ENCODE peak calls at places on chromosomes 13 and 19, in eight cellular contexts. One of them, this sample, is unnamed.
A peak's percentile ranks its signal among the peaks of the same experiment; 100 is the strongest.

GRCh38 chr19:1130801-1131717 is 27.3 kb downstream of the GPX4 start:
- DNase-seq in MM.1S: peak; percentile 78
- DNase-seq in neural progenitor cell: no peak
- DNase-seq in PC-3: no peak
- DNase-seq in hepatocyte: no peak
- DNase-seq in HCT116: no peak
- DNase-seq in OCI-LY7: peak; percentile 41
- DNase-seq in SK-N-SH: no peak
- DNase-seq in this sample: no peak

GRCh38 chr19:8445488-8446001 is 770 bp downstream of the HNRNPM start:
- DNase-seq in PC-3: peak; percentile 46
- DNase-seq in OCI-LY7: peak; percentile 53
- DNase-seq in MM.1S: peak; percentile 37
- DNase-seq in SK-N-SH: peak; percentile 76
- DNase-seq in hepatocyte: peak; percentile 70
- DNase-seq in neural progenitor cell: peak; percentile 78
- DNase-seq in HCT116: no peak
- DNase-seq in this sample: peak; percentile 44

GRCh38 chr13:106507560-106508274 is 27.7 kb downstream of the EFNB2 start:
- DNase-seq in OCI-LY7: no peak
- DNase-seq in PC-3: peak; percentile 75
- DNase-seq in MM.1S: no peak
- DNase-seq in hepatocyte: peak; percentile 52
- DNase-seq in SK-N-SH: no peak
- DNase-seq in HCT116: no peak
- DNase-seq in neural progenitor cell: peak; percentile 24
- DNase-seq in this sample: peak; percentile 48

GRCh38 chr13:52412128-52412527 is 6.2 kb upstream of the THSD1 start:
- DNase-seq in HCT116: no peak
- DNase-seq in MM.1S: no peak
- DNase-seq in hepatocyte: no peak
- DNase-seq in neural progenitor cell: no peak
- DNase-seq in SK-N-SH: no peak
- DNase-seq in PC-3: no peak
- DNase-seq in OCI-LY7: no peak
- DNase-seq in this sample: no peak

GRCh38 chr19:41500443-41500842 is 57.5 kb downstream of the ERICH4 start:
- DNase-seq in neural progenitor cell: no peak
- DNase-seq in PC-3: no peak
- DNase-seq in SK-N-SH: no peak
- DNase-seq in HCT116: no peak
- DNase-seq in OCI-LY7: no peak
- DNase-seq in MM.1S: no peak
- DNase-seq in hepatocyte: no peak
- DNase-seq in this sample: no peak

GRCh38 chr13:48370815-48371214 is 42.1 kb downstream of the LPAR6 start:
- DNase-seq in neural progenitor cell: no peak
- DNase-seq in PC-3: no peak
- DNase-seq in MM.1S: no peak
- DNase-seq in hepatocyte: no peak
- DNase-seq in OCI-LY7: no peak
- DNase-seq in SK-N-SH: no peak
- DNase-seq in HCT116: no peak
- DNase-seq in this sample: no peak

GRCh38 chr19:58538257-58539168 is 5.4 kb upstream of the TRIM28 start:
- DNase-seq in neural progenitor cell: peak; percentile 92
- DNase-seq in HCT116: no peak
- DNase-seq in PC-3: no peak
- DNase-seq in hepatocyte: peak; percentile 83
- DNase-seq in OCI-LY7: no peak
- DNase-seq in MM.1S: no peak
- DNase-seq in SK-N-SH: no peak
- DNase-seq in this sample: peak; percentile 97

GRCh38 chr19:51272183-51272817 is 21.4 kb downstream of the SIGLECL1 start:
- DNase-seq in neural progenitor cell: no peak
- DNase-seq in HCT116: no peak
- DNase-seq in PC-3: peak; percentile 47
- DNase-seq in hepatocyte: no peak
- DNase-seq in MM.1S: no peak
- DNase-seq in OCI-LY7: no peak
- DNase-seq in SK-N-SH: no peak
- DNase-seq in this sample: peak; percentile 4

GRCh38 chr13:106187092-106187491 is 348.4 kb downstream of the EFNB2 start:
- DNase-seq in SK-N-SH: no peak
- DNase-seq in neural progenitor cell: no peak
- DNase-seq in PC-3: no peak
- DNase-seq in HCT116: no peak
- DNase-seq in OCI-LY7: no peak
- DNase-seq in hepatocyte: no peak
- DNase-seq in MM.1S: no peak
- DNase-seq in this sample: no peak

GRCh38 chr13:30381049-30381448 is 41.2 kb upstream of the UBE2L5 start:
- DNase-seq in neural progenitor cell: no peak
- DNase-seq in SK-N-SH: no peak
- DNase-seq in HCT116: no peak
- DNase-seq in OCI-LY7: no peak
- DNase-seq in PC-3: no peak
- DNase-seq in MM.1S: no peak
- DNase-seq in hepatocyte: no peak
- DNase-seq in this sample: no peak
- TF ChIP-seq CTCF in neural progenitor cell: no peak
- TF ChIP-seq CTCF in SK-N-SH: no peak
- TF ChIP-seq CTCF in HCT116: no peak
- TF ChIP-seq CTCF in OCI-LY7: no peak
- TF ChIP-seq CTCF in PC-3: no peak
- TF ChIP-seq CTCF in MM.1S: no peak
- TF ChIP-seq CTCF in hepatocyte: no peak
- TF ChIP-seq CTCF in this sample: no peak

DNA sequence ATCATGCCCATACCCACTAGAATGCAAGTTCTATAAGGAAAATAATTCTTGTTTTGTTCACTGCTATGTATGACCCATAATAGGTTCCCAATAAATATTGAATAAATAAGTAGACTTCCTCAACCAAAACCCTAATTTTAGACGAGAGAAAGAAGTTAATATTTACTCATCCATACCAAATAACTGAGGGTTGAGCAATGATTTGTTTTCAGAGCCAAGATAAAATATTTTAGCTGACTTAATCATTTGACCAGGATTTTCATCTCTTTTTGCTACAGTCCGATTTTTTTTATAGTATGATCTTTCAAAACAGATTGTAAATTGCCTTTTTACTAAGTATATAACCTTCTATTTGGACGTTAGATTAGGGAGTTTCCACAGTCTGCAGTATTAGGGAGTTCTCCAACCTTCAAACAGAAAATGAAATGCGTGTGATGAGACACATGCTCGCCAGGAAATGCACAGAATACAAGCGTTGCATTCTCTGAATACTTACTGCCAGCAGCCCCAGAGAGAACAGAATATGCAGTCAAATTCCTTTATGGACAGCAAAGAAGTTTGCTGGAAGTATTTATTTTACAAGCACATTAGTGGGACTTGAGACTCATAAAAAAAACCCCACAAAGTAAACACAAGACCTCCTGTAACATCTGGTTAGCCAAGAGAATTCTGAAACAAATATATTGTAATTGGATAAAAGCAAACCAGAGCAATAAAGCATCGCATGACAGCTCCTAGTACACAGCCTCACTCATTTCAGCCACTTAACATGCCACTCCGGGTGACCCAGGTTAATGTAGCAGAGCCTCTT is 230.0 kb downstream of the MYO16 start:
- DNase-seq in neural progenitor cell: no peak
- DNase-seq in SK-N-SH: no peak
- DNase-seq in MM.1S: peak; percentile 68
- DNase-seq in OCI-LY7: no peak
- DNase-seq in HCT116: no peak
- DNase-seq in PC-3: peak; percentile 30
- DNase-seq in hepatocyte: peak; percentile 49
- DNase-seq in this sample: peak; percentile 41
- TF ChIP-seq EZH2phosphoT487 in neural progenitor cell: no peak
- TF ChIP-seq EZH2phosphoT487 in SK-N-SH: no peak
- TF ChIP-seq EZH2phosphoT487 in MM.1S: no peak
- TF ChIP-seq EZH2phosphoT487 in OCI-LY7: no peak
- TF ChIP-seq EZH2phosphoT487 in HCT116: no peak
- TF ChIP-seq EZH2phosphoT487 in PC-3: no peak
- TF ChIP-seq EZH2phosphoT487 in hepatocyte: no peak
- TF ChIP-seq EZH2phosphoT487 in this sample: no peak

GRCh38 chr19:28444371-28444770 is 768.6 kb downstream of the UQCRFS1 start:
- DNase-seq in hepatocyte: no peak
- DNase-seq in SK-N-SH: no peak
- DNase-seq in OCI-LY7: no peak
- DNase-seq in PC-3: no peak
- DNase-seq in HCT116: no peak
- DNase-seq in MM.1S: no peak
- DNase-seq in neural progenitor cell: no peak
- DNase-seq in this sample: no peak
- TF ChIP-seq CTCF in hepatocyte: no peak
- TF ChIP-seq CTCF in SK-N-SH: no peak
- TF ChIP-seq CTCF in OCI-LY7: no peak
- TF ChIP-seq CTCF in PC-3: no peak
- TF ChIP-seq CTCF in HCT116: no peak
- TF ChIP-seq CTCF in MM.1S: no peak
- TF ChIP-seq CTCF in neural progenitor cell: no peak
- TF ChIP-seq CTCF in this sample: no peak

GRCh38 chr19:4115050-4115817 is 8.7 kb downstream of the MAP2K2 start:
- DNase-seq in MM.1S: peak; percentile 97
- DNase-seq in PC-3: no peak
- DNase-seq in HCT116: no peak
- DNase-seq in SK-N-SH: peak; percentile 7
- DNase-seq in OCI-LY7: peak; percentile 76
- DNase-seq in neural progenitor cell: no peak
- DNase-seq in hepatocyte: no peak
- DNase-seq in this sample: no peak

GRCh38 chr19:4113398-4114088 is 10.4 kb downstream of the MAP2K2 start:
- DNase-seq in neural progenitor cell: no peak
- DNase-seq in PC-3: no peak
- DNase-seq in OCI-LY7: no peak
- DNase-seq in SK-N-SH: no peak
- DNase-seq in HCT116: no peak
- DNase-seq in MM.1S: no peak
- DNase-seq in hepatocyte: no peak
- DNase-seq in this sample: no peak

GRCh38 chr19:4114181-4114580 is 9.7 kb downstream of the MAP2K2 start:
- DNase-seq in SK-N-SH: no peak
- DNase-seq in hepatocyte: no peak
- DNase-seq in MM.1S: no peak
- DNase-seq in OCI-LY7: no peak
- DNase-seq in HCT116: no peak
- DNase-seq in neural progenitor cell: no peak
- DNase-seq in PC-3: no peak
- DNase-seq in this sample: no peak

GRCh38 chr19:4109626-4109945 is 14.3 kb downstream of the MAP2K2 start:
- DNase-seq in HCT116: no peak
- DNase-seq in MM.1S: no peak
- DNase-seq in OCI-LY7: no peak
- DNase-seq in neural progenitor cell: no peak
- DNase-seq in SK-N-SH: no peak
- DNase-seq in PC-3: no peak
- DNase-seq in hepatocyte: no peak
- DNase-seq in this sample: no peak

DNA sequence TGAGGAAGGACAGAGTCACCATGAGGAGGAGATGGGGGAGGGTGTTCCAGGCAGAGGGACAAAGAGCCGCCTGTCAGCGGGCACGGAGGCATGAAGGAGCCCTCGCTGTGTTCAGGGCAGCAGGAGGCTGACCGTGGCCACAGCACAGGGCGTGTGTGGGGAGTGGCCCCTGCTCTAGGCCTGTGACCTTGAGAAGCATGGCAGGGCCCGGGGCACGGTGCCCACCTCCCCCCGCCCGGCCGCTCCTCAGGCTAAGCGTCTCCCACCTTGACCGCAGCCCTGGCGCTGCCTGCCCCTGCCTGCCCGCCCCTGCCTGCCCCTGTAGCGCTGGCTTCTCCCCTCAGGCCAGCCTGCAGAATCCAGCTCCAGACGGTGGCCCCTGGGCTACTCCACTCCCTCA is 11.6 kb downstream of the MAP2K2 start:
- DNase-seq in hepatocyte: no peak
- DNase-seq in HCT116: no peak
- DNase-seq in MM.1S: no peak
- DNase-seq in PC-3: no peak
- DNase-seq in OCI-LY7: no peak
- DNase-seq in SK-N-SH: no peak
- DNase-seq in neural progenitor cell: no peak
- DNase-seq in this sample: no peak
- TF ChIP-seq EZH2phosphoT487 in hepatocyte: no peak
- TF ChIP-seq EZH2phosphoT487 in HCT116: no peak
- TF ChIP-seq EZH2phosphoT487 in MM.1S: no peak
- TF ChIP-seq EZH2phosphoT487 in PC-3: no peak
- TF ChIP-seq EZH2phosphoT487 in OCI-LY7: no peak
- TF ChIP-seq EZH2phosphoT487 in SK-N-SH: no peak
- TF ChIP-seq EZH2phosphoT487 in neural progenitor cell: no peak
- TF ChIP-seq EZH2phosphoT487 in this sample: no peak

GRCh38 chr13:32790731-32791130 is 204.5 kb downstream of the PDS5B start:
- DNase-seq in hepatocyte: peak; percentile 6
- DNase-seq in SK-N-SH: no peak
- DNase-seq in OCI-LY7: no peak
- DNase-seq in HCT116: no peak
- DNase-seq in MM.1S: no peak
- DNase-seq in PC-3: peak; percentile 7
- DNase-seq in neural progenitor cell: peak; percentile 12
- DNase-seq in this sample: peak; percentile 33
- TF ChIP-seq CTCF in hepatocyte: peak; percentile 3
- TF ChIP-seq CTCF in SK-N-SH: peak; percentile 12
- TF ChIP-seq CTCF in OCI-LY7: peak; percentile 24
- TF ChIP-seq CTCF in HCT116: no peak
- TF ChIP-seq CTCF in MM.1S: no peak
- TF ChIP-seq CTCF in PC-3: peak; percentile 30
- TF ChIP-seq CTCF in neural progenitor cell: no peak
- TF ChIP-seq CTCF in this sample: peak; percentile 22

DNA sequence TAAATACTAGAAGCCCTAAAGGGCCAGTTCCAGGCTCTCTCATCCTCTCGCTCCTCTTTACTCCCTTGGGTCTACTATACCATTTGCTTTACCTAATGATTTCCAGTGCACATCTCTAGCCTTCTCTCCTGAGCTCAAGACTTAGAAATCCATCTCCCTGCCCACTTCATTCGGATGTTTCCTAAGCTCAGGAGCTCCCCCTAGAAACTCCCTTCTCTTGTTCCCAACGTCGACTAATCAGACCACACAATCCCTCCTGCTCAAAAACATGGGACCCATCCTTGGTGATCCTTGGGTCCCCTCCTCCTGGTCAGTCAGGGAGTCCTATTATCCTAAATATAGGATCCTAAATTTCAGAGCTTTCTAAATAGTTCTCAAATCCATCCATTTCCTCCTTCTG is 21.1 kb upstream of the STK24 start:
- DNase-seq in OCI-LY7: no peak
- DNase-seq in neural progenitor cell: peak; percentile 38
- DNase-seq in PC-3: no peak
- DNase-seq in hepatocyte: no peak
- DNase-seq in MM.1S: no peak
- DNase-seq in SK-N-SH: no peak
- DNase-seq in HCT116: no peak
- DNase-seq in this sample: peak; percentile 73
- TF ChIP-seq EZH2phosphoT487 in OCI-LY7: no peak
- TF ChIP-seq EZH2phosphoT487 in neural progenitor cell: no peak
- TF ChIP-seq EZH2phosphoT487 in PC-3: no peak
- TF ChIP-seq EZH2phosphoT487 in hepatocyte: no peak
- TF ChIP-seq EZH2phosphoT487 in MM.1S: no peak
- TF ChIP-seq EZH2phosphoT487 in SK-N-SH: no peak
- TF ChIP-seq EZH2phosphoT487 in HCT116: no peak
- TF ChIP-seq EZH2phosphoT487 in this sample: no peak

GRCh38 chr13:91111476-91112190 is 235.9 kb upstream of the MIR17HG start:
- DNase-seq in PC-3: no peak
- DNase-seq in MM.1S: no peak
- DNase-seq in SK-N-SH: no peak
- DNase-seq in neural progenitor cell: peak; percentile 20
- DNase-seq in hepatocyte: no peak
- DNase-seq in OCI-LY7: no peak
- DNase-seq in HCT116: no peak
- DNase-seq in this sample: no peak
- TF ChIP-seq CTCF in PC-3: no peak
- TF ChIP-seq CTCF in MM.1S: no peak
- TF ChIP-seq CTCF in SK-N-SH: no peak
- TF ChIP-seq CTCF in neural progenitor cell: no peak
- TF ChIP-seq CTCF in hepatocyte: no peak
- TF ChIP-seq CTCF in OCI-LY7: no peak
- TF ChIP-seq CTCF in HCT116: no peak
- TF ChIP-seq CTCF in this sample: peak; percentile 27

This sample was measured in GM23338.